ENCODE peak calls at places on chromosomes 11 and 22, in seven cellular contexts. Y is OCI-LY7, G is PC-3, L is HCT116, Z is osteoblast, Q is H9, X is fibroblast of lung. A is an unnamed sample. For H4K20me1, the result is how much of the 10 kb centered on the place peaks cover.

GRCh38 chr11:47052576-47052975 is 116.0 kb downstream of the CSTPP1 start:
- DNase-seq in Y (no peak), G (no peak), L (no peak), Z (no peak), Q (no peak), X (no peak), A (no peak)

GRCh38 chr11:67436459-67437081 is 912 bp downstream of the PTPRCAP start:
- DNase-seq in Y (peak), G (no peak), L (no peak), Z (peak), Q (peak), X (peak), A (no peak)

GRCh38 chr11:124844664-124845079 is 20.6 kb upstream of the ROBO3 start:
- DNase-seq in Y (no peak), G (no peak), L (no peak), Z (peak), Q (no peak), X (no peak), A (peak)

GRCh38 chr22:46732513-46732912 is 5.5 kb downstream of the CERK start:
- DNase-seq in Y (no peak), G (no peak), L (no peak), Z (peak), Q (no peak), X (no peak), A (no peak)

GRCh38 chr11:130213979-130214281 is 54.3 kb downstream of the ST14 start:
- DNase-seq in Y (no peak), G (no peak), L (no peak), Z (no peak), Q (peak), X (no peak), A (no peak)

GRCh38 chr11:119671048-119671447 is 58.0 kb downstream of the NECTIN1 start:
- DNase-seq in Y (no peak), G (no peak), L (no peak), Z (peak), Q (no peak), X (peak), A (no peak)

GRCh38 chr11:76147106-76147735 is 59.1 kb downstream of the WNT11 start:
- DNase-seq in Y (no peak), G (no peak), L (no peak), Z (peak), Q (peak), X (no peak), A (no peak)

GRCh38 chr11:82757660-82758301 is 24.1 kb upstream of the FAM181B start:
- DNase-seq in Y (no peak), G (no peak), L (no peak), Z (no peak), Q (no peak), X (no peak), A (no peak)

GRCh38 chr11:59755701-59756495 is 722 bp downstream of the STX3 start:
- DNase-seq in Y (no peak), G (peak), L (peak), Z (peak), Q (peak), X (peak), A (peak)

GRCh38 chr11:99370557-99371200 is 349.9 kb downstream of the CNTN5 start:
- DNase-seq in Y (no peak), G (peak), L (no peak), Z (no peak), Q (peak), X (peak), A (peak)

GRCh38 chr11:119316729-119317591 is at the start of gene MCAM:
- DNase-seq in Y (no peak), G (peak), L (no peak), Z (peak), Q (peak), X (peak), A (peak)

GRCh38 chr11:47944555-47945128 is 35.7 kb upstream of the PTPRJ start:
- DNase-seq in Y (no peak), G (peak), L (no peak), Z (peak), Q (no peak), X (peak), A (no peak)

GRCh38 chr22:42473484-42474193 is 41.4 kb upstream of the NFAM1 start:
- DNase-seq in Y (peak), G (peak), L (peak), Z (no peak), Q (no peak), X (peak), A (peak)

GRCh38 chr11:95515379-95515778 is 274.2 kb downstream of the FAM76B start:
- DNase-seq in Y (no peak), G (no peak), L (no peak), Z (no peak), Q (no peak), X (peak), A (no peak)

GRCh38 chr22:38454361-38455062 is 487 bp downstream of the KCNJ4 start:
- DNase-seq in Y (peak), G (no peak), L (no peak), Z (peak), Q (no peak), X (no peak), A (peak)

GRCh38 chr22:31952459-31952858 is 8.1 kb downstream of the YWHAH start:
- DNase-seq in Y (no peak), G (peak), L (no peak), Z (peak), Q (no peak), X (peak), A (no peak)

GRCh38 chr22:49492756-49493251 is 334.9 kb downstream of the BRD1 start:
- DNase-seq in Y (no peak), G (no peak), L (no peak), Z (no peak), Q (no peak), X (no peak), A (no peak)

GRCh38 chr11:4191031-4191571 is 96.5 kb downstream of the RRM1 start:
- DNase-seq in Y (no peak), G (no peak), L (no peak), Z (no peak), Q (no peak), X (no peak), A (no peak)

GRCh38 chr22:37994049-37994448 is 9.7 kb upstream of the SOX10 start:
- DNase-seq in Y (no peak), G (no peak), L (no peak), Z (peak), Q (no peak), X (no peak), A (no peak)

DNA sequence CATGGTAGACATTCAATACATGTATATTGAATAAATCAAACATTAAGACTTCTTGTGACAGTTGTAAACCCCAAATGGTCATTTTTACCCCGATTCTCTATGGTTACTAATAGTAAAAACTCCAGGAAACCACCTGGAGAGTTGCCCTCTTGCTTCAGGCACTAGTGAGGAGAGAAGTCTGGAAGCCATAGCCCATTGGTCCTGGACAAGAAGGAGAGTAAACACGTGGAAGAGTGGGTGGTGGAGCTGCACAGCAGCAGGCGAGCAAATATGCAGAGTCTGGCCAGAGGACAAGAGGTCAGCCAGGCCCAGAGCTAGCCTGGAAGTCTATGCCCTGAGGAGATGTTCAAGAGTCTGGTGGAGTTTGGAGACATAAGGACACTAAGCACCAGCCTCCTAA is 17.7 kb downstream of the DCHS1 start:
- DNase-seq in Y (no peak), G (no peak), L (no peak), Z (peak), Q (no peak), X (peak), A (no peak)
- H4K20me1 ChIP-seq in Y (under half), G (under half), L (under half), Z (under half), Q (under half), X (under half), A (under half)

GRCh38 chr22:27228771-27229170 is 571.4 kb downstream of the MIAT start:
- DNase-seq in Y (no peak), G (no peak), L (no peak), Z (no peak), Q (no peak), X (no peak), A (no peak)
- H4K20me1 ChIP-seq in Y (under half), G (under half), L (under half), Z (under half), Q (under half), X (under half), A (under half)

GRCh38 chr11:9643751-9644150 is 20.1 kb upstream of the SWAP70 start:
- DNase-seq in Y (no peak), G (no peak), L (no peak), Z (no peak), Q (no peak), X (no peak), A (no peak)

GRCh38 chr11:9642894-9643293 is 21.0 kb upstream of the SWAP70 start:
- DNase-seq in Y (peak), G (no peak), L (no peak), Z (no peak), Q (no peak), X (no peak), A (no peak)

GRCh38 chr11:9639099-9639498 is 24.8 kb upstream of the SWAP70 start:
- DNase-seq in Y (peak), G (no peak), L (no peak), Z (no peak), Q (no peak), X (no peak), A (no peak)

GRCh38 chr11:9639985-9640384 is 23.9 kb upstream of the SWAP70 start:
- DNase-seq in Y (peak), G (no peak), L (no peak), Z (no peak), Q (no peak), X (no peak), A (no peak)
- H4K20me1 ChIP-seq in Y (under half), G (under half), L (under half), Z (under half), Q (under half), X (under half), A (under half)

GRCh38 chr11:110286298-110287040 is 9.9 kb downstream of the RDX start:
- DNase-seq in Y (peak), G (no peak), L (no peak), Z (no peak), Q (no peak), X (peak), A (no peak)

GRCh38 chr11:110287537-110287936 is 8.9 kb downstream of the RDX start:
- DNase-seq in Y (peak), G (no peak), L (no peak), Z (no peak), Q (no peak), X (no peak), A (no peak)

GRCh38 chr11:110289472-110289871 is 6.9 kb downstream of the RDX start:
- DNase-seq in Y (no peak), G (no peak), L (no peak), Z (no peak), Q (no peak), X (peak), A (no peak)

GRCh38 chr11:110279881-110280280 is 16.5 kb downstream of the RDX start:
- DNase-seq in Y (no peak), G (no peak), L (no peak), Z (no peak), Q (no peak), X (no peak), A (no peak)

GRCh38 chr11:110283862-110284261 is 12.6 kb downstream of the RDX start:
- DNase-seq in Y (no peak), G (no peak), L (no peak), Z (no peak), Q (no peak), X (no peak), A (no peak)
- H4K20me1 ChIP-seq in Y (under half), G (under half), L (under half), Z (under half), Q (under half), X (under half), A (under half)

A was measured in neural progenitor cell.